ENCODE peak calls at places on chromosomes 11 and 22, in ten cellular contexts. One of them, this sample, is unnamed.

GRCh38 chr22:39456262-39457046 is at the start of gene MGAT3:
- DNase-seq in HFFc6: no peak
- DNase-seq in stomach: no peak
- DNase-seq in tibial artery: no peak
- DNase-seq in neuronal stem cell: no peak
- DNase-seq in fibroblast of lung: no peak
- DNase-seq in heart right ventricle: no peak
- DNase-seq in activated CD4-positive, alpha-beta T cell treated with anti-CD3 and anti-CD28 coated beads for 24 hours: no peak
- DNase-seq in aorta: peak
- DNase-seq in left cardiac atrium: no peak
- DNase-seq in this sample: no peak

GRCh38 chr22:50670914-50671538 is 1.6 kb upstream of the SHANK3 start:
- DNase-seq in fibroblast of lung: no peak
- DNase-seq in stomach: no peak
- DNase-seq in heart right ventricle: no peak
- DNase-seq in left cardiac atrium: no peak
- DNase-seq in activated CD4-positive, alpha-beta T cell treated with anti-CD3 and anti-CD28 coated beads for 24 hours: no peak
- DNase-seq in tibial artery: no peak
- DNase-seq in aorta: no peak
- DNase-seq in HFFc6: no peak
- DNase-seq in neuronal stem cell: no peak
- DNase-seq in this sample: no peak

GRCh38 chr11:120750647-120751419 is 239.3 kb downstream of the GRIK4 start:
- DNase-seq in activated CD4-positive, alpha-beta T cell treated with anti-CD3 and anti-CD28 coated beads for 24 hours: no peak
- DNase-seq in heart right ventricle: no peak
- DNase-seq in left cardiac atrium: no peak
- DNase-seq in HFFc6: no peak
- DNase-seq in stomach: no peak
- DNase-seq in aorta: no peak
- DNase-seq in fibroblast of lung: no peak
- DNase-seq in neuronal stem cell: no peak
- DNase-seq in tibial artery: no peak
- DNase-seq in this sample: no peak

GRCh38 chr11:62794201-62794775 is 2.5 kb upstream of the TMEM223 start:
- DNase-seq in activated CD4-positive, alpha-beta T cell treated with anti-CD3 and anti-CD28 coated beads for 24 hours: no peak
- DNase-seq in fibroblast of lung: no peak
- DNase-seq in heart right ventricle: no peak
- DNase-seq in aorta: no peak
- DNase-seq in tibial artery: no peak
- DNase-seq in neuronal stem cell: no peak
- DNase-seq in HFFc6: no peak
- DNase-seq in left cardiac atrium: no peak
- DNase-seq in stomach: no peak
- DNase-seq in this sample: peak

GRCh38 chr22:24553597-24554315 is 1.2 kb downstream of the GUCD1 start:
- DNase-seq in HFFc6: peak
- DNase-seq in heart right ventricle: peak
- DNase-seq in stomach: peak
- DNase-seq in aorta: peak
- DNase-seq in neuronal stem cell: no peak
- DNase-seq in left cardiac atrium: no peak
- DNase-seq in fibroblast of lung: no peak
- DNase-seq in activated CD4-positive, alpha-beta T cell treated with anti-CD3 and anti-CD28 coated beads for 24 hours: no peak
- DNase-seq in tibial artery: no peak
- DNase-seq in this sample: no peak

GRCh38 chr11:44939673-44940072 is 11.0 kb downstream of the TP53I11 start:
- DNase-seq in fibroblast of lung: peak
- DNase-seq in stomach: no peak
- DNase-seq in tibial artery: no peak
- DNase-seq in heart right ventricle: peak
- DNase-seq in neuronal stem cell: no peak
- DNase-seq in activated CD4-positive, alpha-beta T cell treated with anti-CD3 and anti-CD28 coated beads for 24 hours: no peak
- DNase-seq in aorta: no peak
- DNase-seq in left cardiac atrium: peak
- DNase-seq in HFFc6: no peak
- DNase-seq in this sample: peak

GRCh38 chr11:8356731-8357504 is 93.2 kb upstream of the LMO1 start:
- DNase-seq in tibial artery: no peak
- DNase-seq in HFFc6: no peak
- DNase-seq in fibroblast of lung: peak
- DNase-seq in activated CD4-positive, alpha-beta T cell treated with anti-CD3 and anti-CD28 coated beads for 24 hours: no peak
- DNase-seq in left cardiac atrium: peak
- DNase-seq in heart right ventricle: no peak
- DNase-seq in aorta: peak
- DNase-seq in stomach: no peak
- DNase-seq in neuronal stem cell: peak
- DNase-seq in this sample: no peak

GRCh38 chr11:32960553-32961164 is 55.0 kb upstream of the DEPDC7 start:
- DNase-seq in HFFc6: peak
- DNase-seq in tibial artery: no peak
- DNase-seq in aorta: no peak
- DNase-seq in fibroblast of lung: peak
- DNase-seq in left cardiac atrium: no peak
- DNase-seq in neuronal stem cell: peak
- DNase-seq in activated CD4-positive, alpha-beta T cell treated with anti-CD3 and anti-CD28 coated beads for 24 hours: no peak
- DNase-seq in heart right ventricle: no peak
- DNase-seq in stomach: no peak
- DNase-seq in this sample: peak

GRCh38 chr22:23673826-23674690 is 16.8 kb upstream of the RGL4 start:
- DNase-seq in neuronal stem cell: no peak
- DNase-seq in heart right ventricle: no peak
- DNase-seq in fibroblast of lung: no peak
- DNase-seq in stomach: no peak
- DNase-seq in HFFc6: no peak
- DNase-seq in tibial artery: no peak
- DNase-seq in left cardiac atrium: no peak
- DNase-seq in aorta: peak
- DNase-seq in activated CD4-positive, alpha-beta T cell treated with anti-CD3 and anti-CD28 coated beads for 24 hours: no peak
- DNase-seq in this sample: no peak

GRCh38 chr11:32838505-32839274 is 9.0 kb downstream of the PRRG4 start:
- DNase-seq in HFFc6: no peak
- DNase-seq in fibroblast of lung: no peak
- DNase-seq in activated CD4-positive, alpha-beta T cell treated with anti-CD3 and anti-CD28 coated beads for 24 hours: no peak
- DNase-seq in stomach: no peak
- DNase-seq in left cardiac atrium: no peak
- DNase-seq in aorta: no peak
- DNase-seq in heart right ventricle: no peak
- DNase-seq in neuronal stem cell: no peak
- DNase-seq in tibial artery: no peak
- DNase-seq in this sample: peak

GRCh38 chr22:39679652-39680051 is 109.1 kb downstream of the CACNA1I start:
- DNase-seq in stomach: no peak
- DNase-seq in fibroblast of lung: no peak
- DNase-seq in activated CD4-positive, alpha-beta T cell treated with anti-CD3 and anti-CD28 coated beads for 24 hours: no peak
- DNase-seq in aorta: no peak
- DNase-seq in heart right ventricle: no peak
- DNase-seq in neuronal stem cell: no peak
- DNase-seq in left cardiac atrium: no peak
- DNase-seq in tibial artery: no peak
- DNase-seq in HFFc6: no peak
- DNase-seq in this sample: no peak

GRCh38 chr11:75298191-75298590 is 53.3 kb downstream of the ARRB1 start:
- DNase-seq in fibroblast of lung: no peak
- DNase-seq in tibial artery: no peak
- DNase-seq in left cardiac atrium: no peak
- DNase-seq in aorta: no peak
- DNase-seq in HFFc6: no peak
- DNase-seq in activated CD4-positive, alpha-beta T cell treated with anti-CD3 and anti-CD28 coated beads for 24 hours: no peak
- DNase-seq in heart right ventricle: no peak
- DNase-seq in neuronal stem cell: no peak
- DNase-seq in stomach: no peak
- DNase-seq in this sample: no peak

GRCh38 chr22:31329029-31329428 is 17.1 kb downstream of the PATZ1 start:
- DNase-seq in fibroblast of lung: no peak
- DNase-seq in neuronal stem cell: no peak
- DNase-seq in tibial artery: no peak
- DNase-seq in heart right ventricle: no peak
- DNase-seq in aorta: no peak
- DNase-seq in HFFc6: peak
- DNase-seq in activated CD4-positive, alpha-beta T cell treated with anti-CD3 and anti-CD28 coated beads for 24 hours: no peak
- DNase-seq in left cardiac atrium: no peak
- DNase-seq in stomach: no peak
- DNase-seq in this sample: no peak

GRCh38 chr11:128857341-128857740 is 9.8 kb downstream of the KCNJ1 start:
- DNase-seq in activated CD4-positive, alpha-beta T cell treated with anti-CD3 and anti-CD28 coated beads for 24 hours: no peak
- DNase-seq in HFFc6: no peak
- DNase-seq in neuronal stem cell: no peak
- DNase-seq in stomach: no peak
- DNase-seq in fibroblast of lung: no peak
- DNase-seq in left cardiac atrium: no peak
- DNase-seq in tibial artery: no peak
- DNase-seq in heart right ventricle: no peak
- DNase-seq in aorta: no peak
- DNase-seq in this sample: no peak

GRCh38 chr11:134512061-134512460 is 100.0 kb upstream of the B3GAT1 start:
- DNase-seq in HFFc6: no peak
- DNase-seq in left cardiac atrium: no peak
- DNase-seq in heart right ventricle: no peak
- DNase-seq in activated CD4-positive, alpha-beta T cell treated with anti-CD3 and anti-CD28 coated beads for 24 hours: no peak
- DNase-seq in tibial artery: peak
- DNase-seq in neuronal stem cell: no peak
- DNase-seq in stomach: peak
- DNase-seq in fibroblast of lung: no peak
- DNase-seq in aorta: peak
- DNase-seq in this sample: no peak

GRCh38 chr11:29119116-29119515 is 897.7 kb downstream of the KCNA4 start:
- DNase-seq in heart right ventricle: no peak
- DNase-seq in HFFc6: peak
- DNase-seq in fibroblast of lung: peak
- DNase-seq in aorta: no peak
- DNase-seq in neuronal stem cell: no peak
- DNase-seq in left cardiac atrium: no peak
- DNase-seq in tibial artery: no peak
- DNase-seq in stomach: no peak
- DNase-seq in activated CD4-positive, alpha-beta T cell treated with anti-CD3 and anti-CD28 coated beads for 24 hours: no peak
- DNase-seq in this sample: peak

GRCh38 chr22:22979121-22979724 is 91.1 kb upstream of the GNAZ start:
- DNase-seq in aorta: no peak
- DNase-seq in activated CD4-positive, alpha-beta T cell treated with anti-CD3 and anti-CD28 coated beads for 24 hours: no peak
- DNase-seq in heart right ventricle: no peak
- DNase-seq in left cardiac atrium: no peak
- DNase-seq in fibroblast of lung: no peak
- DNase-seq in stomach: no peak
- DNase-seq in neuronal stem cell: no peak
- DNase-seq in tibial artery: no peak
- DNase-seq in HFFc6: no peak
- DNase-seq in this sample: no peak

GRCh38 chr22:48477031-48477721 is 1350.5 kb downstream of the BRD1 start:
- DNase-seq in activated CD4-positive, alpha-beta T cell treated with anti-CD3 and anti-CD28 coated beads for 24 hours: no peak
- DNase-seq in tibial artery: peak
- DNase-seq in neuronal stem cell: no peak
- DNase-seq in stomach: peak
- DNase-seq in aorta: no peak
- DNase-seq in HFFc6: no peak
- DNase-seq in left cardiac atrium: no peak
- DNase-seq in heart right ventricle: peak
- DNase-seq in fibroblast of lung: no peak
- DNase-seq in this sample: no peak

GRCh38 chr11:74307409-74307808 is 4.0 kb downstream of the P4HA3 start:
- DNase-seq in HFFc6: no peak
- DNase-seq in activated CD4-positive, alpha-beta T cell treated with anti-CD3 and anti-CD28 coated beads for 24 hours: no peak
- DNase-seq in left cardiac atrium: peak
- DNase-seq in stomach: no peak
- DNase-seq in fibroblast of lung: peak
- DNase-seq in neuronal stem cell: no peak
- DNase-seq in aorta: no peak
- DNase-seq in tibial artery: no peak
- DNase-seq in heart right ventricle: peak
- DNase-seq in this sample: no peak

GRCh38 chr22:42343551-42344081 is 73.2 kb upstream of the TCF20 start:
- DNase-seq in activated CD4-positive, alpha-beta T cell treated with anti-CD3 and anti-CD28 coated beads for 24 hours: no peak
- DNase-seq in aorta: no peak
- DNase-seq in HFFc6: no peak
- DNase-seq in tibial artery: no peak
- DNase-seq in heart right ventricle: no peak
- DNase-seq in left cardiac atrium: no peak
- DNase-seq in neuronal stem cell: no peak
- DNase-seq in fibroblast of lung: no peak
- DNase-seq in stomach: no peak
- DNase-seq in this sample: peak

GRCh38 chr11:72239296-72239848 is 4.6 kb downstream of the PHOX2A start:
- DNase-seq in stomach: no peak
- DNase-seq in aorta: no peak
- DNase-seq in fibroblast of lung: peak
- DNase-seq in left cardiac atrium: peak
- DNase-seq in heart right ventricle: peak
- DNase-seq in activated CD4-positive, alpha-beta T cell treated with anti-CD3 and anti-CD28 coated beads for 24 hours: no peak
- DNase-seq in tibial artery: peak
- DNase-seq in neuronal stem cell: no peak
- DNase-seq in HFFc6: peak
- DNase-seq in this sample: no peak

GRCh38 chr22:24695958-24696511 is 78.5 kb downstream of the PIWIL3 start:
- DNase-seq in left cardiac atrium: peak
- DNase-seq in heart right ventricle: peak
- DNase-seq in tibial artery: no peak
- DNase-seq in HFFc6: no peak
- DNase-seq in aorta: no peak
- DNase-seq in activated CD4-positive, alpha-beta T cell treated with anti-CD3 and anti-CD28 coated beads for 24 hours: no peak
- DNase-seq in neuronal stem cell: no peak
- DNase-seq in stomach: peak
- DNase-seq in fibroblast of lung: peak
- DNase-seq in this sample: peak

GRCh38 chr22:49735411-49736311 is 92.0 kb downstream of the BRD1 start:
- DNase-seq in aorta: no peak
- DNase-seq in neuronal stem cell: peak
- DNase-seq in activated CD4-positive, alpha-beta T cell treated with anti-CD3 and anti-CD28 coated beads for 24 hours: no peak
- DNase-seq in left cardiac atrium: no peak
- DNase-seq in HFFc6: no peak
- DNase-seq in stomach: peak
- DNase-seq in heart right ventricle: no peak
- DNase-seq in tibial artery: peak
- DNase-seq in fibroblast of lung: no peak
- DNase-seq in this sample: peak

GRCh38 chr11:45226901-45227300 is 59.2 kb downstream of the SYT13 start:
- DNase-seq in stomach: no peak
- DNase-seq in HFFc6: no peak
- DNase-seq in left cardiac atrium: no peak
- DNase-seq in fibroblast of lung: no peak
- DNase-seq in neuronal stem cell: no peak
- DNase-seq in aorta: no peak
- DNase-seq in heart right ventricle: no peak
- DNase-seq in activated CD4-positive, alpha-beta T cell treated with anti-CD3 and anti-CD28 coated beads for 24 hours: no peak
- DNase-seq in tibial artery: peak
- DNase-seq in this sample: no peak

GRCh38 chr22:40855960-40856512 is 403 bp downstream of the ST13 start:
- DNase-seq in left cardiac atrium: peak
- DNase-seq in HFFc6: no peak
- DNase-seq in neuronal stem cell: peak
- DNase-seq in aorta: peak
- DNase-seq in fibroblast of lung: peak
- DNase-seq in stomach: peak
- DNase-seq in activated CD4-positive, alpha-beta T cell treated with anti-CD3 and anti-CD28 coated beads for 24 hours: no peak
- DNase-seq in tibial artery: no peak
- DNase-seq in heart right ventricle: peak
- DNase-seq in this sample: peak

GRCh38 chr11:12088047-12088481 is 22.3 kb upstream of the MICAL2 start:
- DNase-seq in left cardiac atrium: peak
- DNase-seq in fibroblast of lung: peak
- DNase-seq in tibial artery: peak
- DNase-seq in aorta: peak
- DNase-seq in stomach: no peak
- DNase-seq in neuronal stem cell: no peak
- DNase-seq in heart right ventricle: peak
- DNase-seq in activated CD4-positive, alpha-beta T cell treated with anti-CD3 and anti-CD28 coated beads for 24 hours: no peak
- DNase-seq in HFFc6: peak
- DNase-seq in this sample: peak

GRCh38 chr11:76371170-76371569 is 9.8 kb downstream of the THAP12 start:
- DNase-seq in activated CD4-positive, alpha-beta T cell treated with anti-CD3 and anti-CD28 coated beads for 24 hours: peak
- DNase-seq in aorta: no peak
- DNase-seq in HFFc6: peak
- DNase-seq in heart right ventricle: no peak
- DNase-seq in tibial artery: no peak
- DNase-seq in neuronal stem cell: no peak
- DNase-seq in left cardiac atrium: no peak
- DNase-seq in fibroblast of lung: peak
- DNase-seq in stomach: no peak
- DNase-seq in this sample: peak

GRCh38 chr11:122656073-122656630 is 630 bp downstream of the UBASH3B start:
- DNase-seq in stomach: peak
- DNase-seq in HFFc6: peak
- DNase-seq in aorta: peak
- DNase-seq in tibial artery: peak
- DNase-seq in neuronal stem cell: peak
- DNase-seq in fibroblast of lung: peak
- DNase-seq in heart right ventricle: peak
- DNase-seq in left cardiac atrium: peak
- DNase-seq in activated CD4-positive, alpha-beta T cell treated with anti-CD3 and anti-CD28 coated beads for 24 hours: peak
- DNase-seq in this sample: peak